ENCODE peak calls at places on chromosome 14, in five cellular contexts. One of them, this sample, is unnamed.

GRCh38 chr14:105857223-105857815 is 330.9 kb downstream of the TMEM121 start:
- DNase-seq in CD4-positive, alpha-beta T cell: no peak
- DNase-seq in progenitor cell of endocrine pancreas: no peak
- DNase-seq in foreskin fibroblast: no peak
- DNase-seq in retinal pigment epithelial cell: no peak
- DNase-seq in this sample: no peak

GRCh38 chr14:23605931-23606585 is 27.5 kb upstream of the JPH4 start:
- DNase-seq in CD4-positive, alpha-beta T cell: no peak
- DNase-seq in progenitor cell of endocrine pancreas: no peak
- DNase-seq in foreskin fibroblast: no peak
- DNase-seq in retinal pigment epithelial cell: no peak
- DNase-seq in this sample: no peak

GRCh38 chr14:75711796-75712211 is 50.8 kb downstream of the TTLL5 start:
- DNase-seq in CD4-positive, alpha-beta T cell: no peak
- DNase-seq in progenitor cell of endocrine pancreas: peak
- DNase-seq in foreskin fibroblast: peak
- DNase-seq in retinal pigment epithelial cell: peak
- DNase-seq in this sample: peak

GRCh38 chr14:100132161-100132902 is 27.1 kb downstream of the DEGS2 start:
- DNase-seq in CD4-positive, alpha-beta T cell: no peak
- DNase-seq in progenitor cell of endocrine pancreas: no peak
- DNase-seq in foreskin fibroblast: peak
- DNase-seq in retinal pigment epithelial cell: no peak
- DNase-seq in this sample: no peak

GRCh38 chr14:72611956-72612500 is 281.9 kb downstream of the DPF3 start:
- DNase-seq in CD4-positive, alpha-beta T cell: no peak
- DNase-seq in progenitor cell of endocrine pancreas: peak
- DNase-seq in foreskin fibroblast: no peak
- DNase-seq in retinal pigment epithelial cell: no peak
- DNase-seq in this sample: no peak

GRCh38 chr14:70857499-70857895 is 48.2 kb upstream of the MAP3K9 start:
- DNase-seq in CD4-positive, alpha-beta T cell: no peak
- DNase-seq in progenitor cell of endocrine pancreas: no peak
- DNase-seq in foreskin fibroblast: no peak
- DNase-seq in retinal pigment epithelial cell: no peak
- DNase-seq in this sample: no peak

GRCh38 chr14:20683125-20683895 is 1.1 kb upstream of the RNASE4 start:
- DNase-seq in CD4-positive, alpha-beta T cell: peak
- DNase-seq in progenitor cell of endocrine pancreas: peak
- DNase-seq in foreskin fibroblast: peak
- DNase-seq in retinal pigment epithelial cell: peak
- DNase-seq in this sample: peak

GRCh38 chr14:83355609-83356008 is 1822.0 kb upstream of the SEL1L start:
- DNase-seq in CD4-positive, alpha-beta T cell: no peak
- DNase-seq in progenitor cell of endocrine pancreas: no peak
- DNase-seq in foreskin fibroblast: no peak
- DNase-seq in retinal pigment epithelial cell: no peak
- DNase-seq in this sample: no peak

GRCh38 chr14:74574706-74575105 is 37.3 kb downstream of the LTBP2 start:
- DNase-seq in CD4-positive, alpha-beta T cell: no peak
- DNase-seq in progenitor cell of endocrine pancreas: no peak
- DNase-seq in foreskin fibroblast: peak
- DNase-seq in retinal pigment epithelial cell: no peak
- DNase-seq in this sample: no peak

GRCh38 chr14:30143617-30144016 is 216.0 kb upstream of the PRKD1 start:
- DNase-seq in CD4-positive, alpha-beta T cell: no peak
- DNase-seq in progenitor cell of endocrine pancreas: no peak
- DNase-seq in foreskin fibroblast: peak
- DNase-seq in retinal pigment epithelial cell: no peak
- DNase-seq in this sample: no peak

GRCh38 chr14:30906752-30907658 is 32.6 kb downstream of the COCH start:
- DNase-seq in CD4-positive, alpha-beta T cell: no peak
- DNase-seq in progenitor cell of endocrine pancreas: no peak
- DNase-seq in foreskin fibroblast: no peak
- DNase-seq in retinal pigment epithelial cell: no peak
- DNase-seq in this sample: no peak

GRCh38 chr14:52355016-52355430 is 40.9 kb downstream of the PTGER2 start:
- DNase-seq in CD4-positive, alpha-beta T cell: no peak
- DNase-seq in progenitor cell of endocrine pancreas: no peak
- DNase-seq in foreskin fibroblast: peak
- DNase-seq in retinal pigment epithelial cell: peak
- DNase-seq in this sample: no peak

GRCh38 chr14:52951730-52952481 is 1.1 kb upstream of the FERMT2 start:
- DNase-seq in CD4-positive, alpha-beta T cell: no peak
- DNase-seq in progenitor cell of endocrine pancreas: no peak
- DNase-seq in foreskin fibroblast: peak
- DNase-seq in retinal pigment epithelial cell: no peak
- DNase-seq in this sample: peak

GRCh38 chr14:103542545-103543088 is 13.6 kb downstream of the TRMT61A start:
- DNase-seq in CD4-positive, alpha-beta T cell: no peak
- DNase-seq in progenitor cell of endocrine pancreas: peak
- DNase-seq in foreskin fibroblast: no peak
- DNase-seq in retinal pigment epithelial cell: no peak
- DNase-seq in this sample: no peak

GRCh38 chr14:104237651-104238423 is 99.5 kb downstream of the KIF26A start:
- DNase-seq in CD4-positive, alpha-beta T cell: no peak
- DNase-seq in progenitor cell of endocrine pancreas: peak
- DNase-seq in foreskin fibroblast: no peak
- DNase-seq in retinal pigment epithelial cell: no peak
- DNase-seq in this sample: peak

GRCh38 chr14:35878272-35879140 is 52.4 kb downstream of the BRMS1L start:
- DNase-seq in CD4-positive, alpha-beta T cell: no peak
- DNase-seq in progenitor cell of endocrine pancreas: no peak
- DNase-seq in foreskin fibroblast: peak
- DNase-seq in retinal pigment epithelial cell: peak
- DNase-seq in this sample: no peak

GRCh38 chr14:99035712-99036593 is 236.0 kb downstream of the BCL11B start:
- DNase-seq in CD4-positive, alpha-beta T cell: no peak
- DNase-seq in progenitor cell of endocrine pancreas: no peak
- DNase-seq in foreskin fibroblast: peak
- DNase-seq in retinal pigment epithelial cell: peak
- DNase-seq in this sample: peak

GRCh38 chr14:99036594-99037293 is 235.3 kb downstream of the BCL11B start:
- DNase-seq in CD4-positive, alpha-beta T cell: no peak
- DNase-seq in progenitor cell of endocrine pancreas: no peak
- DNase-seq in foreskin fibroblast: no peak
- DNase-seq in retinal pigment epithelial cell: no peak
- DNase-seq in this sample: no peak

GRCh38 chr14:99039316-99040041 is 232.5 kb downstream of the BCL11B start:
- DNase-seq in CD4-positive, alpha-beta T cell: no peak
- DNase-seq in progenitor cell of endocrine pancreas: no peak
- DNase-seq in foreskin fibroblast: no peak
- DNase-seq in retinal pigment epithelial cell: no peak
- DNase-seq in this sample: no peak

GRCh38 chr14:99038401-99038800 is 233.6 kb downstream of the BCL11B start:
- DNase-seq in CD4-positive, alpha-beta T cell: no peak
- DNase-seq in progenitor cell of endocrine pancreas: no peak
- DNase-seq in foreskin fibroblast: no peak
- DNase-seq in retinal pigment epithelial cell: no peak
- DNase-seq in this sample: no peak

GRCh38 chr14:99037777-99038176 is 234.2 kb downstream of the BCL11B start:
- DNase-seq in CD4-positive, alpha-beta T cell: no peak
- DNase-seq in progenitor cell of endocrine pancreas: no peak
- DNase-seq in foreskin fibroblast: no peak
- DNase-seq in retinal pigment epithelial cell: no peak
- DNase-seq in this sample: no peak
- TF ChIP-seq CTCF in CD4-positive, alpha-beta T cell: no peak
- TF ChIP-seq CTCF in progenitor cell of endocrine pancreas: peak
- TF ChIP-seq CTCF in foreskin fibroblast: no peak
- TF ChIP-seq CTCF in retinal pigment epithelial cell: peak
- TF ChIP-seq CTCF in this sample: no peak

GRCh38 chr14:25607095-25607657 is 557.2 kb upstream of the STXBP6 start:
- DNase-seq in CD4-positive, alpha-beta T cell: no peak
- DNase-seq in progenitor cell of endocrine pancreas: no peak
- DNase-seq in foreskin fibroblast: no peak
- DNase-seq in retinal pigment epithelial cell: no peak
- DNase-seq in this sample: no peak
- TF ChIP-seq CTCF in CD4-positive, alpha-beta T cell: no peak
- TF ChIP-seq CTCF in progenitor cell of endocrine pancreas: no peak
- TF ChIP-seq CTCF in foreskin fibroblast: no peak
- TF ChIP-seq CTCF in retinal pigment epithelial cell: no peak
- TF ChIP-seq CTCF in this sample: no peak

DNA sequence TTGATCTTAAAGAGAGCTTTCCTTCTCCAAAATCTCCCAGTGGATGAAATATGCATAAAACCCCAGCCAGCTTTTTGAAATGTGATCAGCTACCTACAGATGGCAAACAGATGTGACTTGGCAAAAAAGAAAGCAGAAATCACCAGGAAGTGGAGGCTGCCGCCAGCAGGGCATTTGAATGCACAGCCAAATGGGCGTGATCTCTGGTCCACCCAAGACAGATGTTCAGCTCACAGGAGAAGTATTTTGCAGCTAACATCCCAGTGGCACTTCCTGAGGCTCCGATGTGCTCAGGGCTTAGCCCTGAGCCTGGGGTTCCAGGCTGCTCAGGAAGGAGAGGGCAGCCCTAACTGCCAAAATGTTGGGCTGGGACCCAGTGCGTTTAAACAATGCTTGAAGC is 78.2 kb downstream of the LGMN start:
- DNase-seq in CD4-positive, alpha-beta T cell: no peak
- DNase-seq in progenitor cell of endocrine pancreas: no peak
- DNase-seq in foreskin fibroblast: peak
- DNase-seq in retinal pigment epithelial cell: no peak
- DNase-seq in this sample: no peak
- TF ChIP-seq CTCF in CD4-positive, alpha-beta T cell: no peak
- TF ChIP-seq CTCF in progenitor cell of endocrine pancreas: no peak
- TF ChIP-seq CTCF in foreskin fibroblast: peak
- TF ChIP-seq CTCF in retinal pigment epithelial cell: no peak
- TF ChIP-seq CTCF in this sample: no peak

GRCh38 chr14:76820700-76821099 is 5.5 kb upstream of the LRRC74A start:
- DNase-seq in CD4-positive, alpha-beta T cell: no peak
- DNase-seq in progenitor cell of endocrine pancreas: no peak
- DNase-seq in foreskin fibroblast: no peak
- DNase-seq in retinal pigment epithelial cell: no peak
- DNase-seq in this sample: no peak
- TF ChIP-seq CTCF in CD4-positive, alpha-beta T cell: no peak
- TF ChIP-seq CTCF in progenitor cell of endocrine pancreas: no peak
- TF ChIP-seq CTCF in foreskin fibroblast: no peak
- TF ChIP-seq CTCF in retinal pigment epithelial cell: no peak
- TF ChIP-seq CTCF in this sample: no peak

GRCh38 chr14:22477569-22478194 is 111.3 kb downstream of the DAD1 start:
- DNase-seq in CD4-positive, alpha-beta T cell: no peak
- DNase-seq in progenitor cell of endocrine pancreas: no peak
- DNase-seq in foreskin fibroblast: no peak
- DNase-seq in retinal pigment epithelial cell: no peak
- DNase-seq in this sample: no peak

GRCh38 chr14:22474730-22475351 is 114.2 kb downstream of the DAD1 start:
- DNase-seq in CD4-positive, alpha-beta T cell: no peak
- DNase-seq in progenitor cell of endocrine pancreas: no peak
- DNase-seq in foreskin fibroblast: peak
- DNase-seq in retinal pigment epithelial cell: no peak
- DNase-seq in this sample: no peak

GRCh38 chr14:22476882-22477281 is 112.1 kb downstream of the DAD1 start:
- DNase-seq in CD4-positive, alpha-beta T cell: no peak
- DNase-seq in progenitor cell of endocrine pancreas: no peak
- DNase-seq in foreskin fibroblast: no peak
- DNase-seq in retinal pigment epithelial cell: no peak
- DNase-seq in this sample: no peak

GRCh38 chr14:22475381-22475780 is 113.6 kb downstream of the DAD1 start:
- DNase-seq in CD4-positive, alpha-beta T cell: no peak
- DNase-seq in progenitor cell of endocrine pancreas: no peak
- DNase-seq in foreskin fibroblast: no peak
- DNase-seq in retinal pigment epithelial cell: no peak
- DNase-seq in this sample: no peak

DNA sequence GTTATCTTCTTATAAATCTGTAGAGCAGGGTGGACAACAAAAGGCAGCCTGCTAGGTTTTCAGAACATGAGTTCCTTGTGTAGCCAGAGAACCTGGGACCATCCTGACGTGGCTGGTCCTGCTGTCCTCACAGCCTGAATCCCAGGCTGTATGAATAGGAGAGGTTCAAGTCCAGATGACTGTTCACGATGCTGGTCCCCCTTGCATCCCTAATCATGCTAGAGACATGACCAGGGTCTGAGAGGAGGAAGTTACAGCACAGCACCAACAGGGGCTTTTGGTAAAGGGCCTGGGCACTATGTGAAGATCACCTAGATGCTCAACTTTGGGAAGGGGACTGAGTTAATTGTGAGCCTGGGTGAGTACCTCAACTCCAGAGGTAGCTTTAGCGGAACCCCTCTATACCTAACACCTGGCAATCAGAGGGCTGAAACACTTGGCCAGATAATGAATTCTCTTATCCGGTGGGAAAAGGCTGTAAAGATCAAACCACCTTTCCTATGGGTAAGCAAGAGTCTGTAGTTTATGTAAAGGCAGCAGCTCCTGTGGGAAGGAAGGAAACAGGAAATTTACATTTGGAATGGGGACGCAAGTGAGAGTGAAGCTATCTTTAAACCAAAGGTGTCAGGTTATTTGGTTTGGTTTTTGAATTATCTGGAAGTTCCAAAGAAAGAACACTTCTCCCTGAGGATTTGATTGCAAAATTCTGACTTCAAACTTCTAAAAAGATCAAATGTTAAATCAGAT is 112.8 kb downstream of the DAD1 start:
- DNase-seq in CD4-positive, alpha-beta T cell: no peak
- DNase-seq in progenitor cell of endocrine pancreas: no peak
- DNase-seq in foreskin fibroblast: no peak
- DNase-seq in retinal pigment epithelial cell: no peak
- DNase-seq in this sample: no peak
- TF ChIP-seq CTCF in CD4-positive, alpha-beta T cell: no peak
- TF ChIP-seq CTCF in progenitor cell of endocrine pancreas: no peak
- TF ChIP-seq CTCF in foreskin fibroblast: no peak
- TF ChIP-seq CTCF in retinal pigment epithelial cell: no peak
- TF ChIP-seq CTCF in this sample: no peak

DNA sequence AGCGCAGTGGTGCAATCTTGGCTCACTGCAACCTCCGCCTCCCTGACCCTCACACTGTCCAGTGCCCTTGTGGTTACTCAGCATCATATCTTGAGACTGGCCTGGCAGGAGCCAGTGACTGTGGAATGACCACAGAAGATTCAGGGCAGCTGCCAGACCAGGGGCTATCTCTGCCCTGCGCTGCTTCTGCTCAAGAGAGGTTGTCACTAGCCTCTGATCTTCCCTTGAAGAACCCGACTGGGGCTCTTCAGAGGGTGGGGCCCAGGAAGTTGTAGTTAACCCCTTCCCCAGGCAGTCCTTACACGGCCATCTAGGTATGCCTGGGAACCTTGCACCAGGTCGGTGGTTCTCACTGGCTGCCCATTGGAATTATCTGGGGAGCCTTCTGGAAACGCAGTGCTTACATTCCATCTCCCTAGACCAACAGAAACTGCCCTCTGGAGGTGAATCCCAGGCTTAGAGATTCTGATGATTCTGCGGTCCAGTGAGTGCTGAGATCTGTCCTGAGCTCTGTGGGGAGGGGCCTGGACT is 41.4 kb downstream of the PLEKHG3 start:
- DNase-seq in CD4-positive, alpha-beta T cell: no peak
- DNase-seq in progenitor cell of endocrine pancreas: no peak
- DNase-seq in foreskin fibroblast: no peak
- DNase-seq in retinal pigment epithelial cell: no peak
- DNase-seq in this sample: peak
- TF ChIP-seq CTCF in CD4-positive, alpha-beta T cell: no peak
- TF ChIP-seq CTCF in progenitor cell of endocrine pancreas: no peak
- TF ChIP-seq CTCF in foreskin fibroblast: no peak
- TF ChIP-seq CTCF in retinal pigment epithelial cell: peak
- TF ChIP-seq CTCF in this sample: no peak

DNA sequence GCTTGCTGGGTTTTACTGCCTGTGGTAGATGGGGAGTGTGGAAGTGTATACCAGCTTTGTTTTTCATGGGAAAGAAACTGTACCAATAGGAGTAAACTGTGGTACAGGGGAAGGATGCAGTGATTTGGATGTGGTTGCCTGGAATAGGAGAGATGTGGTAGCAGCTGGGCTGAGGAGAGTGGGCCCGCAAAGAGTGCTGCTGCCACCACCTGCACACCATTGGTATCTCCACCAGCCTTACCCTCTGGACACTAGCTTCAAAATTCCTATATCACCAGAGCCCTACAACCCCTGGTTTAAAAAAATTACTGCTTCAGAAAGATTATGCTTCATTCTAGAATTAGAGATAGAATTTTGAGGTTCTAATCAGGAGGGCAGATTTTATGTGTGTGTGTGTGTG is 53.6 kb downstream of the AKAP6 start:
- DNase-seq in CD4-positive, alpha-beta T cell: no peak
- DNase-seq in progenitor cell of endocrine pancreas: no peak
- DNase-seq in foreskin fibroblast: no peak
- DNase-seq in retinal pigment epithelial cell: no peak
- DNase-seq in this sample: no peak
- TF ChIP-seq CTCF in CD4-positive, alpha-beta T cell: no peak
- TF ChIP-seq CTCF in progenitor cell of endocrine pancreas: peak
- TF ChIP-seq CTCF in foreskin fibroblast: peak
- TF ChIP-seq CTCF in retinal pigment epithelial cell: peak
- TF ChIP-seq CTCF in this sample: peak

This sample was measured in Caco-2.